ENCODE peak calls at places on chromosomes 4 and X, in eight cellular contexts. L, E, C, T, H, M, Y and X are unnamed samples.

GRCh38 chrX:4182010-4182806 is 468.8 kb upstream of the PRKX start:
- DNase-seq in L (no peak), E (no peak), C (no peak), T (no peak), H (no peak), M (no peak), Y (no peak), X (no peak)

GRCh38 chrX:40120838-40121580 is 23.3 kb upstream of the BCOR start:
- DNase-seq in L (no peak), E (no peak), C (no peak), T (no peak), H (no peak), M (no peak), Y (no peak), X (no peak)

GRCh38 chr4:8115916-8116315 is 42.7 kb downstream of the ABLIM2 start:
- DNase-seq in L (no peak), E (no peak), C (no peak), T (no peak), H (no peak), M (peak), Y (no peak), X (no peak)

GRCh38 chr4:22733816-22734215 is 41.1 kb downstream of the GBA3 start:
- DNase-seq in L (no peak), E (no peak), C (no peak), T (no peak), H (no peak), M (no peak), Y (no peak), X (no peak)

GRCh38 chr4:140296335-140296753 is 77.1 kb upstream of the SCOC start:
- DNase-seq in L (no peak), E (no peak), C (no peak), T (peak), H (no peak), M (peak), Y (no peak), X (peak)

GRCh38 chr4:24380953-24381506 is 203.3 kb downstream of the DHX15 start:
- DNase-seq in L (no peak), E (no peak), C (no peak), T (no peak), H (no peak), M (no peak), Y (no peak), X (no peak)

GRCh38 chrX:77937291-77937690 is 26.8 kb downstream of the ATP7A start:
- DNase-seq in L (no peak), E (no peak), C (no peak), T (peak), H (no peak), M (no peak), Y (no peak), X (no peak)

GRCh38 chr4:111985386-111985890 is 159.8 kb upstream of the FAM241A start:
- DNase-seq in L (no peak), E (no peak), C (no peak), T (no peak), H (no peak), M (no peak), Y (no peak), X (no peak)

GRCh38 chr4:83109480-83110221 is 4.9 kb downstream of the PLAC8 start:
- DNase-seq in L (peak), E (peak), C (no peak), T (peak), H (no peak), M (peak), Y (peak), X (no peak)

GRCh38 chr4:184041156-184041555 is 136.0 kb downstream of the STOX2 start:
- DNase-seq in L (no peak), E (no peak), C (no peak), T (no peak), H (no peak), M (peak), Y (no peak), X (no peak)

GRCh38 chr4:55545133-55545532 is 1.6 kb downstream of the CLOCK start:
- DNase-seq in L (no peak), E (no peak), C (no peak), T (peak), H (no peak), M (no peak), Y (no peak), X (no peak)

GRCh38 chrX:45479196-45479834 is 278.6 kb upstream of the DIPK2B start:
- DNase-seq in L (no peak), E (no peak), C (no peak), T (peak), H (no peak), M (no peak), Y (no peak), X (no peak)

GRCh38 chr4:95547708-95548471 is 883 bp downstream of the UNC5C start:
- DNase-seq in L (peak), E (no peak), C (no peak), T (no peak), H (peak), M (peak), Y (peak), X (peak)

GRCh38 chr4:102994803-102995202 is 24.7 kb downstream of the SLC9B1 start:
- DNase-seq in L (no peak), E (no peak), C (no peak), T (no peak), H (no peak), M (no peak), Y (no peak), X (no peak)

GRCh38 chrX:53357799-53358530 is 64.5 kb downstream of the SMC1A start:
- DNase-seq in L (no peak), E (no peak), C (no peak), T (no peak), H (peak), M (peak), Y (no peak), X (no peak)

GRCh38 chr4:109967798-109968520 is 55.3 kb downstream of the EGF start:
- DNase-seq in L (no peak), E (no peak), C (no peak), T (peak), H (no peak), M (no peak), Y (no peak), X (no peak)

GRCh38 chr4:107931775-107932321 is 499 bp downstream of the CYP2U1 start:
- DNase-seq in L (peak), E (peak), C (no peak), T (no peak), H (peak), M (no peak), Y (no peak), X (peak)

GRCh38 chr4:73836373-73837269 is at the start of gene CXCL6:
- DNase-seq in L (no peak), E (peak), C (no peak), T (peak), H (no peak), M (peak), Y (peak), X (no peak)

GRCh38 chr4:157819693-157820464 is 352.9 kb downstream of the GASK1B start:
- DNase-seq in L (no peak), E (no peak), C (no peak), T (no peak), H (no peak), M (peak), Y (no peak), X (no peak)

GRCh38 chrX:3807906-3808305 is 94.5 kb upstream of the PRKX start:
- DNase-seq in L (no peak), E (no peak), C (no peak), T (no peak), H (no peak), M (no peak), Y (no peak), X (no peak)

GRCh38 chrX:116605576-116605975 is 142.8 kb upstream of the CT83 start:
- DNase-seq in L (no peak), E (no peak), C (no peak), T (no peak), H (no peak), M (no peak), Y (no peak), X (no peak)

GRCh38 chrX:41180194-41180902 is 95.1 kb downstream of the USP9X start:
- DNase-seq in L (peak), E (no peak), C (peak), T (peak), H (peak), M (peak), Y (no peak), X (peak)

GRCh38 chr4:114193625-114194399 is 214.4 kb upstream of the ARSJ start:
- DNase-seq in L (no peak), E (no peak), C (no peak), T (no peak), H (no peak), M (no peak), Y (no peak), X (no peak)

GRCh38 chrX:120647127-120647526 is 17.3 kb upstream of the C1GALT1C1 start:
- DNase-seq in L (no peak), E (no peak), C (no peak), T (no peak), H (no peak), M (no peak), Y (no peak), X (no peak)

GRCh38 chr4:87224036-87224923 is 3.9 kb upstream of the KLHL8 start:
- DNase-seq in L (no peak), E (no peak), C (no peak), T (no peak), H (no peak), M (no peak), Y (no peak), X (no peak)

GRCh38 chrX:84729809-84730208 is 227.6 kb upstream of the HDX start:
- DNase-seq in L (no peak), E (peak), C (peak), T (peak), H (no peak), M (peak), Y (peak), X (no peak)

GRCh38 chrX:9252182-9252581 is 212.7 kb upstream of the TBL1X start:
- DNase-seq in L (no peak), E (no peak), C (no peak), T (no peak), H (no peak), M (no peak), Y (no peak), X (no peak)

GRCh38 chrX:105973387-105973739 is 65.2 kb downstream of the SERPINA7 start:
- DNase-seq in L (no peak), E (no peak), C (no peak), T (no peak), H (no peak), M (no peak), Y (no peak), X (no peak)

GRCh38 chrX:148878371-148878770 is 378.0 kb downstream of the AFF2 start:
- DNase-seq in L (no peak), E (no peak), C (no peak), T (peak), H (no peak), M (no peak), Y (no peak), X (no peak)

GRCh38 chr4:89356086-89356485 is 48.5 kb upstream of the GPRIN3 start:
- DNase-seq in L (no peak), E (no peak), C (no peak), T (no peak), H (no peak), M (no peak), Y (no peak), X (no peak)